ENCODE peak calls at places on chromosome 13, in ten cellular contexts. One of them, this sample, is unnamed.

GRCh38 chr13:93535256-93535655 is 308.6 kb downstream of the GPC6 start:
- DNase-seq in activated CD4-positive, alpha-beta T cell treated with anti-CD3 and anti-CD28 coated beads for 48 hours: no peak
- DNase-seq in stomach: no peak
- DNase-seq in SK-N-SH: no peak
- DNase-seq in left lung: no peak
- DNase-seq in stimulated activated CD4-positive, alpha-beta T cell treated with anti-CD3 and anti-CD28 coated beads, Interleukin-1b, Interleukin-23, amount 100 ng/mL, for 1 hour: no peak
- DNase-seq in NK-92 treated with Interleukin-12 subunit alpha and Interleukin-12 subunit beta, amount 100 ng/mL, for 24 hours: no peak
- DNase-seq in NCI-H69: peak
- DNase-seq in Kasumi-1: no peak
- DNase-seq in upper lobe of right lung: no peak
- DNase-seq in this sample: no peak

GRCh38 chr13:29749401-29750177 is 100.8 kb downstream of the UBL3 start:
- DNase-seq in left lung: no peak
- DNase-seq in NCI-H69: peak
- DNase-seq in stimulated activated CD4-positive, alpha-beta T cell treated with anti-CD3 and anti-CD28 coated beads, Interleukin-1b, Interleukin-23, amount 100 ng/mL, for 1 hour: no peak
- DNase-seq in Kasumi-1: no peak
- DNase-seq in upper lobe of right lung: no peak
- DNase-seq in activated CD4-positive, alpha-beta T cell treated with anti-CD3 and anti-CD28 coated beads for 48 hours: no peak
- DNase-seq in stomach: no peak
- DNase-seq in NK-92 treated with Interleukin-12 subunit alpha and Interleukin-12 subunit beta, amount 100 ng/mL, for 24 hours: no peak
- DNase-seq in SK-N-SH: no peak
- DNase-seq in this sample: no peak

GRCh38 chr13:74710006-74710405 is 575.8 kb upstream of the KLF12 start:
- DNase-seq in Kasumi-1: no peak
- DNase-seq in activated CD4-positive, alpha-beta T cell treated with anti-CD3 and anti-CD28 coated beads for 48 hours: no peak
- DNase-seq in stimulated activated CD4-positive, alpha-beta T cell treated with anti-CD3 and anti-CD28 coated beads, Interleukin-1b, Interleukin-23, amount 100 ng/mL, for 1 hour: no peak
- DNase-seq in NCI-H69: no peak
- DNase-seq in upper lobe of right lung: no peak
- DNase-seq in SK-N-SH: no peak
- DNase-seq in stomach: no peak
- DNase-seq in left lung: no peak
- DNase-seq in NK-92 treated with Interleukin-12 subunit alpha and Interleukin-12 subunit beta, amount 100 ng/mL, for 24 hours: no peak
- DNase-seq in this sample: no peak

GRCh38 chr13:113591750-113592149 is 7.2 kb downstream of the TFDP1 start:
- DNase-seq in stimulated activated CD4-positive, alpha-beta T cell treated with anti-CD3 and anti-CD28 coated beads, Interleukin-1b, Interleukin-23, amount 100 ng/mL, for 1 hour: no peak
- DNase-seq in Kasumi-1: no peak
- DNase-seq in left lung: no peak
- DNase-seq in upper lobe of right lung: peak
- DNase-seq in stomach: peak
- DNase-seq in NCI-H69: no peak
- DNase-seq in activated CD4-positive, alpha-beta T cell treated with anti-CD3 and anti-CD28 coated beads for 48 hours: no peak
- DNase-seq in NK-92 treated with Interleukin-12 subunit alpha and Interleukin-12 subunit beta, amount 100 ng/mL, for 24 hours: no peak
- DNase-seq in SK-N-SH: peak
- DNase-seq in this sample: peak

GRCh38 chr13:24033527-24034302 is 126.8 kb upstream of the SPATA13 start:
- DNase-seq in stimulated activated CD4-positive, alpha-beta T cell treated with anti-CD3 and anti-CD28 coated beads, Interleukin-1b, Interleukin-23, amount 100 ng/mL, for 1 hour: no peak
- DNase-seq in Kasumi-1: no peak
- DNase-seq in upper lobe of right lung: no peak
- DNase-seq in stomach: no peak
- DNase-seq in activated CD4-positive, alpha-beta T cell treated with anti-CD3 and anti-CD28 coated beads for 48 hours: no peak
- DNase-seq in NK-92 treated with Interleukin-12 subunit alpha and Interleukin-12 subunit beta, amount 100 ng/mL, for 24 hours: no peak
- DNase-seq in left lung: no peak
- DNase-seq in NCI-H69: no peak
- DNase-seq in SK-N-SH: no peak
- DNase-seq in this sample: no peak

GRCh38 chr13:44648392-44649117 is 72.4 kb upstream of the TSC22D1 start:
- DNase-seq in left lung: no peak
- DNase-seq in stimulated activated CD4-positive, alpha-beta T cell treated with anti-CD3 and anti-CD28 coated beads, Interleukin-1b, Interleukin-23, amount 100 ng/mL, for 1 hour: no peak
- DNase-seq in NCI-H69: peak
- DNase-seq in stomach: no peak
- DNase-seq in NK-92 treated with Interleukin-12 subunit alpha and Interleukin-12 subunit beta, amount 100 ng/mL, for 24 hours: no peak
- DNase-seq in activated CD4-positive, alpha-beta T cell treated with anti-CD3 and anti-CD28 coated beads for 48 hours: peak
- DNase-seq in SK-N-SH: peak
- DNase-seq in upper lobe of right lung: no peak
- DNase-seq in Kasumi-1: peak
- DNase-seq in this sample: no peak

GRCh38 chr13:25292301-25292700 is 5.0 kb upstream of the MTMR6 start:
- DNase-seq in NCI-H69: peak
- DNase-seq in stimulated activated CD4-positive, alpha-beta T cell treated with anti-CD3 and anti-CD28 coated beads, Interleukin-1b, Interleukin-23, amount 100 ng/mL, for 1 hour: no peak
- DNase-seq in Kasumi-1: peak
- DNase-seq in NK-92 treated with Interleukin-12 subunit alpha and Interleukin-12 subunit beta, amount 100 ng/mL, for 24 hours: no peak
- DNase-seq in activated CD4-positive, alpha-beta T cell treated with anti-CD3 and anti-CD28 coated beads for 48 hours: no peak
- DNase-seq in SK-N-SH: peak
- DNase-seq in left lung: no peak
- DNase-seq in upper lobe of right lung: no peak
- DNase-seq in stomach: no peak
- DNase-seq in this sample: no peak

GRCh38 chr13:27171244-27171829 is at the start of gene USP12:
- DNase-seq in activated CD4-positive, alpha-beta T cell treated with anti-CD3 and anti-CD28 coated beads for 48 hours: peak
- DNase-seq in upper lobe of right lung: peak
- DNase-seq in NCI-H69: peak
- DNase-seq in SK-N-SH: peak
- DNase-seq in stomach: no peak
- DNase-seq in Kasumi-1: no peak
- DNase-seq in NK-92 treated with Interleukin-12 subunit alpha and Interleukin-12 subunit beta, amount 100 ng/mL, for 24 hours: peak
- DNase-seq in left lung: no peak
- DNase-seq in stimulated activated CD4-positive, alpha-beta T cell treated with anti-CD3 and anti-CD28 coated beads, Interleukin-1b, Interleukin-23, amount 100 ng/mL, for 1 hour: no peak
- DNase-seq in this sample: peak

GRCh38 chr13:44394649-44395048 is 21.0 kb downstream of the SERP2 start:
- DNase-seq in NK-92 treated with Interleukin-12 subunit alpha and Interleukin-12 subunit beta, amount 100 ng/mL, for 24 hours: no peak
- DNase-seq in stimulated activated CD4-positive, alpha-beta T cell treated with anti-CD3 and anti-CD28 coated beads, Interleukin-1b, Interleukin-23, amount 100 ng/mL, for 1 hour: no peak
- DNase-seq in stomach: no peak
- DNase-seq in left lung: no peak
- DNase-seq in upper lobe of right lung: no peak
- DNase-seq in SK-N-SH: peak
- DNase-seq in NCI-H69: peak
- DNase-seq in Kasumi-1: no peak
- DNase-seq in activated CD4-positive, alpha-beta T cell treated with anti-CD3 and anti-CD28 coated beads for 48 hours: no peak
- DNase-seq in this sample: no peak

GRCh38 chr13:23159205-23159586 is 21.6 kb upstream of the SGCG start:
- DNase-seq in activated CD4-positive, alpha-beta T cell treated with anti-CD3 and anti-CD28 coated beads for 48 hours: peak
- DNase-seq in left lung: no peak
- DNase-seq in NCI-H69: peak
- DNase-seq in Kasumi-1: no peak
- DNase-seq in upper lobe of right lung: no peak
- DNase-seq in stomach: no peak
- DNase-seq in stimulated activated CD4-positive, alpha-beta T cell treated with anti-CD3 and anti-CD28 coated beads, Interleukin-1b, Interleukin-23, amount 100 ng/mL, for 1 hour: no peak
- DNase-seq in SK-N-SH: peak
- DNase-seq in NK-92 treated with Interleukin-12 subunit alpha and Interleukin-12 subunit beta, amount 100 ng/mL, for 24 hours: no peak
- DNase-seq in this sample: no peak

GRCh38 chr13:78241278-78241919 is 322.8 kb upstream of the EDNRB start:
- DNase-seq in NK-92 treated with Interleukin-12 subunit alpha and Interleukin-12 subunit beta, amount 100 ng/mL, for 24 hours: peak
- DNase-seq in left lung: peak
- DNase-seq in activated CD4-positive, alpha-beta T cell treated with anti-CD3 and anti-CD28 coated beads for 48 hours: peak
- DNase-seq in stomach: no peak
- DNase-seq in stimulated activated CD4-positive, alpha-beta T cell treated with anti-CD3 and anti-CD28 coated beads, Interleukin-1b, Interleukin-23, amount 100 ng/mL, for 1 hour: no peak
- DNase-seq in upper lobe of right lung: peak
- DNase-seq in NCI-H69: peak
- DNase-seq in SK-N-SH: peak
- DNase-seq in Kasumi-1: peak
- DNase-seq in this sample: no peak

GRCh38 chr13:34462843-34463242 is 479.2 kb upstream of the NBEA start:
- DNase-seq in stomach: peak
- DNase-seq in NCI-H69: no peak
- DNase-seq in left lung: no peak
- DNase-seq in NK-92 treated with Interleukin-12 subunit alpha and Interleukin-12 subunit beta, amount 100 ng/mL, for 24 hours: no peak
- DNase-seq in activated CD4-positive, alpha-beta T cell treated with anti-CD3 and anti-CD28 coated beads for 48 hours: no peak
- DNase-seq in Kasumi-1: no peak
- DNase-seq in SK-N-SH: no peak
- DNase-seq in stimulated activated CD4-positive, alpha-beta T cell treated with anti-CD3 and anti-CD28 coated beads, Interleukin-1b, Interleukin-23, amount 100 ng/mL, for 1 hour: no peak
- DNase-seq in upper lobe of right lung: no peak
- DNase-seq in this sample: no peak

GRCh38 chr13:112449545-112449930 is 73.4 kb downstream of the SPACA7 start:
- DNase-seq in Kasumi-1: no peak
- DNase-seq in SK-N-SH: peak
- DNase-seq in activated CD4-positive, alpha-beta T cell treated with anti-CD3 and anti-CD28 coated beads for 48 hours: no peak
- DNase-seq in upper lobe of right lung: no peak
- DNase-seq in NCI-H69: no peak
- DNase-seq in left lung: peak
- DNase-seq in stomach: peak
- DNase-seq in NK-92 treated with Interleukin-12 subunit alpha and Interleukin-12 subunit beta, amount 100 ng/mL, for 24 hours: no peak
- DNase-seq in stimulated activated CD4-positive, alpha-beta T cell treated with anti-CD3 and anti-CD28 coated beads, Interleukin-1b, Interleukin-23, amount 100 ng/mL, for 1 hour: no peak
- DNase-seq in this sample: no peak

GRCh38 chr13:67283602-67284001 is 53.5 kb upstream of the PCDH9 start:
- DNase-seq in stomach: no peak
- DNase-seq in left lung: no peak
- DNase-seq in NK-92 treated with Interleukin-12 subunit alpha and Interleukin-12 subunit beta, amount 100 ng/mL, for 24 hours: no peak
- DNase-seq in NCI-H69: peak
- DNase-seq in stimulated activated CD4-positive, alpha-beta T cell treated with anti-CD3 and anti-CD28 coated beads, Interleukin-1b, Interleukin-23, amount 100 ng/mL, for 1 hour: no peak
- DNase-seq in upper lobe of right lung: no peak
- DNase-seq in Kasumi-1: no peak
- DNase-seq in SK-N-SH: no peak
- DNase-seq in activated CD4-positive, alpha-beta T cell treated with anti-CD3 and anti-CD28 coated beads for 48 hours: no peak
- DNase-seq in this sample: no peak

GRCh38 chr13:21541980-21542379 is 62.0 kb downstream of the MICU2 start:
- DNase-seq in left lung: no peak
- DNase-seq in SK-N-SH: no peak
- DNase-seq in NCI-H69: peak
- DNase-seq in NK-92 treated with Interleukin-12 subunit alpha and Interleukin-12 subunit beta, amount 100 ng/mL, for 24 hours: no peak
- DNase-seq in Kasumi-1: peak
- DNase-seq in upper lobe of right lung: no peak
- DNase-seq in activated CD4-positive, alpha-beta T cell treated with anti-CD3 and anti-CD28 coated beads for 48 hours: no peak
- DNase-seq in stimulated activated CD4-positive, alpha-beta T cell treated with anti-CD3 and anti-CD28 coated beads, Interleukin-1b, Interleukin-23, amount 100 ng/mL, for 1 hour: no peak
- DNase-seq in stomach: no peak
- DNase-seq in this sample: no peak

GRCh38 chr13:48411281-48412099 is 1.4 kb downstream of the LPAR6 start:
- DNase-seq in stimulated activated CD4-positive, alpha-beta T cell treated with anti-CD3 and anti-CD28 coated beads, Interleukin-1b, Interleukin-23, amount 100 ng/mL, for 1 hour: no peak
- DNase-seq in Kasumi-1: peak
- DNase-seq in NK-92 treated with Interleukin-12 subunit alpha and Interleukin-12 subunit beta, amount 100 ng/mL, for 24 hours: no peak
- DNase-seq in upper lobe of right lung: no peak
- DNase-seq in stomach: no peak
- DNase-seq in SK-N-SH: no peak
- DNase-seq in activated CD4-positive, alpha-beta T cell treated with anti-CD3 and anti-CD28 coated beads for 48 hours: peak
- DNase-seq in left lung: no peak
- DNase-seq in NCI-H69: no peak
- DNase-seq in this sample: no peak

GRCh38 chr13:64746845-64747244 is 2483.3 kb downstream of the PCDH9 start:
- DNase-seq in upper lobe of right lung: no peak
- DNase-seq in stomach: no peak
- DNase-seq in left lung: no peak
- DNase-seq in stimulated activated CD4-positive, alpha-beta T cell treated with anti-CD3 and anti-CD28 coated beads, Interleukin-1b, Interleukin-23, amount 100 ng/mL, for 1 hour: no peak
- DNase-seq in SK-N-SH: no peak
- DNase-seq in NK-92 treated with Interleukin-12 subunit alpha and Interleukin-12 subunit beta, amount 100 ng/mL, for 24 hours: no peak
- DNase-seq in Kasumi-1: no peak
- DNase-seq in activated CD4-positive, alpha-beta T cell treated with anti-CD3 and anti-CD28 coated beads for 48 hours: no peak
- DNase-seq in NCI-H69: no peak
- DNase-seq in this sample: no peak

GRCh38 chr13:108034909-108035308 is 180.4 kb downstream of the LIG4 start:
- DNase-seq in NCI-H69: no peak
- DNase-seq in SK-N-SH: no peak
- DNase-seq in left lung: no peak
- DNase-seq in upper lobe of right lung: no peak
- DNase-seq in NK-92 treated with Interleukin-12 subunit alpha and Interleukin-12 subunit beta, amount 100 ng/mL, for 24 hours: no peak
- DNase-seq in Kasumi-1: no peak
- DNase-seq in activated CD4-positive, alpha-beta T cell treated with anti-CD3 and anti-CD28 coated beads for 48 hours: no peak
- DNase-seq in stimulated activated CD4-positive, alpha-beta T cell treated with anti-CD3 and anti-CD28 coated beads, Interleukin-1b, Interleukin-23, amount 100 ng/mL, for 1 hour: no peak
- DNase-seq in stomach: no peak
- DNase-seq in this sample: no peak

GRCh38 chr13:103663996-103664395 is 597.8 kb upstream of the SLC10A2 start:
- DNase-seq in stomach: no peak
- DNase-seq in NK-92 treated with Interleukin-12 subunit alpha and Interleukin-12 subunit beta, amount 100 ng/mL, for 24 hours: no peak
- DNase-seq in left lung: no peak
- DNase-seq in activated CD4-positive, alpha-beta T cell treated with anti-CD3 and anti-CD28 coated beads for 48 hours: no peak
- DNase-seq in Kasumi-1: no peak
- DNase-seq in upper lobe of right lung: no peak
- DNase-seq in stimulated activated CD4-positive, alpha-beta T cell treated with anti-CD3 and anti-CD28 coated beads, Interleukin-1b, Interleukin-23, amount 100 ng/mL, for 1 hour: no peak
- DNase-seq in SK-N-SH: no peak
- DNase-seq in NCI-H69: no peak
- DNase-seq in this sample: no peak